ENCODE peak calls at places on chromosomes 12 and 14, in four cellular contexts. One of them, this sample, is unnamed.

GRCh38 chr12:109582636-109583035 is 9.0 kb downstream of the MVK start:
- DNase-seq in WTC11: peak
- DNase-seq in K562: no peak
- DNase-seq in SK-N-SH: peak
- DNase-seq in this sample: no peak

GRCh38 chr12:92674500-92674899 is 28.3 kb upstream of the PLEKHG7 start:
- DNase-seq in WTC11: no peak
- DNase-seq in K562: no peak
- DNase-seq in SK-N-SH: no peak
- DNase-seq in this sample: no peak

GRCh38 chr14:58887931-58888330 is 250.2 kb downstream of the DACT1 start:
- DNase-seq in WTC11: no peak
- DNase-seq in K562: no peak
- DNase-seq in SK-N-SH: no peak
- DNase-seq in this sample: no peak

GRCh38 chr12:108905725-108906124 is 25.8 kb downstream of the DAO start:
- DNase-seq in WTC11: no peak
- DNase-seq in K562: no peak
- DNase-seq in SK-N-SH: no peak
- DNase-seq in this sample: no peak

GRCh38 chr12:109160873-109161272 is 44.5 kb downstream of the ACACB start:
- DNase-seq in WTC11: no peak
- DNase-seq in K562: no peak
- DNase-seq in SK-N-SH: no peak
- DNase-seq in this sample: no peak

GRCh38 chr12:77560714-77561113 is 270.0 kb upstream of the NAV3 start:
- DNase-seq in WTC11: peak
- DNase-seq in K562: no peak
- DNase-seq in SK-N-SH: no peak
- DNase-seq in this sample: no peak

GRCh38 chr12:124568431-124569374 is 1.3 kb upstream of the NCOR2 start:
- DNase-seq in WTC11: peak
- DNase-seq in K562: peak
- DNase-seq in SK-N-SH: peak
- DNase-seq in this sample: peak

GRCh38 chr12:32819424-32819823 is 63.7 kb upstream of the YARS2 start:
- DNase-seq in WTC11: no peak
- DNase-seq in K562: no peak
- DNase-seq in SK-N-SH: no peak
- DNase-seq in this sample: no peak

GRCh38 chr12:109255377-109255776 is 53.7 kb downstream of the FOXN4 start:
- DNase-seq in WTC11: peak
- DNase-seq in K562: no peak
- DNase-seq in SK-N-SH: no peak
- DNase-seq in this sample: no peak

GRCh38 chr12:25151476-25151875 is 43.5 kb downstream of the DNAI7 start:
- DNase-seq in WTC11: no peak
- DNase-seq in K562: no peak
- DNase-seq in SK-N-SH: peak
- DNase-seq in this sample: no peak

GRCh38 chr12:89960607-89961394 is 252.2 kb upstream of the ATP2B1 start:
- DNase-seq in WTC11: no peak
- DNase-seq in K562: no peak
- DNase-seq in SK-N-SH: no peak
- DNase-seq in this sample: no peak

GRCh38 chr12:49888461-49889151 is 15.1 kb downstream of the FAIM2 start:
- DNase-seq in WTC11: no peak
- DNase-seq in K562: no peak
- DNase-seq in SK-N-SH: no peak
- DNase-seq in this sample: no peak

GRCh38 chr12:96502477-96502876 is 13.1 kb downstream of the CFAP54 start:
- DNase-seq in WTC11: no peak
- DNase-seq in K562: no peak
- DNase-seq in SK-N-SH: no peak
- DNase-seq in this sample: peak

GRCh38 chr12:38488866-38489265 is 172.3 kb downstream of the ALG10B start:
- DNase-seq in WTC11: no peak
- DNase-seq in K562: no peak
- DNase-seq in SK-N-SH: no peak
- DNase-seq in this sample: no peak

GRCh38 chr14:50635136-50635535 is 33.0 kb downstream of the SAV1 start:
- DNase-seq in WTC11: no peak
- DNase-seq in K562: no peak
- DNase-seq in SK-N-SH: no peak
- DNase-seq in this sample: no peak

GRCh38 chr12:54227376-54227775 is 38.6 kb upstream of the SMUG1 start:
- DNase-seq in WTC11: no peak
- DNase-seq in K562: peak
- DNase-seq in SK-N-SH: no peak
- DNase-seq in this sample: no peak

GRCh38 chr12:120369476-120370342 is 745 bp upstream of the MSI1 start:
- DNase-seq in WTC11: no peak
- DNase-seq in K562: no peak
- DNase-seq in SK-N-SH: no peak
- DNase-seq in this sample: no peak

GRCh38 chr12:131044760-131045381 is 91.2 kb downstream of the ADGRD1 start:
- DNase-seq in WTC11: no peak
- DNase-seq in K562: no peak
- DNase-seq in SK-N-SH: peak
- DNase-seq in this sample: no peak

GRCh38 chr14:100826371-100827139 is 637 bp downstream of the MEG3 start:
- DNase-seq in WTC11: no peak
- DNase-seq in K562: no peak
- DNase-seq in SK-N-SH: no peak
- DNase-seq in this sample: no peak

GRCh38 chr12:54933381-54933780 is 51.2 kb downstream of the TESPA1 start:
- DNase-seq in WTC11: no peak
- DNase-seq in K562: no peak
- DNase-seq in SK-N-SH: no peak
- DNase-seq in this sample: peak

GRCh38 chr12:9883175-9883574 is 1.9 kb downstream of the KLRF2 start:
- DNase-seq in WTC11: no peak
- DNase-seq in K562: no peak
- DNase-seq in SK-N-SH: no peak
- DNase-seq in this sample: no peak

GRCh38 chr14:24094839-24095195 is 706 bp downstream of the PCK2 start:
- DNase-seq in WTC11: no peak
- DNase-seq in K562: no peak
- DNase-seq in SK-N-SH: no peak
- DNase-seq in this sample: no peak

GRCh38 chr14:95915326-95915725 is 38.7 kb downstream of the TUNAR start:
- DNase-seq in WTC11: peak
- DNase-seq in K562: no peak
- DNase-seq in SK-N-SH: no peak
- DNase-seq in this sample: no peak

GRCh38 chr12:98352218-98352811 is 163.1 kb upstream of the TMPO start:
- DNase-seq in WTC11: no peak
- DNase-seq in K562: no peak
- DNase-seq in SK-N-SH: no peak
- DNase-seq in this sample: no peak

GRCh38 chr14:63922696-63923421 is 70.1 kb downstream of the SYNE2 start:
- DNase-seq in WTC11: no peak
- DNase-seq in K562: no peak
- DNase-seq in SK-N-SH: no peak
- DNase-seq in this sample: no peak

GRCh38 chr12:89707992-89708792 is 446 bp downstream of the ATP2B1 start:
- DNase-seq in WTC11: peak
- DNase-seq in K562: peak
- DNase-seq in SK-N-SH: peak
- DNase-seq in this sample: no peak

GRCh38 chr12:92695577-92695976 is 7.2 kb upstream of the PLEKHG7 start:
- DNase-seq in WTC11: no peak
- DNase-seq in K562: no peak
- DNase-seq in SK-N-SH: no peak
- DNase-seq in this sample: no peak

GRCh38 chr12:89786177-89786810 is 77.7 kb upstream of the ATP2B1 start:
- DNase-seq in WTC11: no peak
- DNase-seq in K562: no peak
- DNase-seq in SK-N-SH: no peak
- DNase-seq in this sample: no peak

GRCh38 chr14:98766818-98767217 is 505.2 kb downstream of the BCL11B start:
- DNase-seq in WTC11: no peak
- DNase-seq in K562: no peak
- DNase-seq in SK-N-SH: no peak
- DNase-seq in this sample: no peak

GRCh38 chr14:61051046-61051445 is 70.0 kb downstream of the SLC38A6 start:
- DNase-seq in WTC11: no peak
- DNase-seq in K562: no peak
- DNase-seq in SK-N-SH: no peak
- DNase-seq in this sample: no peak

GRCh38 chr14:33950320-33951182 is at the start of gene EGLN3:
- DNase-seq in WTC11: peak
- DNase-seq in K562: peak
- DNase-seq in SK-N-SH: peak
- DNase-seq in this sample: no peak

GRCh38 chr12:22064968-22065367 is 18.9 kb downstream of the CMAS start:
- DNase-seq in WTC11: no peak
- DNase-seq in K562: no peak
- DNase-seq in SK-N-SH: no peak
- DNase-seq in this sample: no peak

GRCh38 chr12:110253176-110253575 is 27.9 kb upstream of the ATP2A2 start:
- DNase-seq in WTC11: no peak
- DNase-seq in K562: no peak
- DNase-seq in SK-N-SH: peak
- DNase-seq in this sample: no peak

GRCh38 chr12:53208435-53208834 is 1.4 kb upstream of the ITGB7 start:
- DNase-seq in WTC11: no peak
- DNase-seq in K562: no peak
- DNase-seq in SK-N-SH: no peak
- DNase-seq in this sample: no peak

GRCh38 chr14:94099006-94099405 is 11.5 kb upstream of the IFI27 start:
- DNase-seq in WTC11: no peak
- DNase-seq in K562: no peak
- DNase-seq in SK-N-SH: no peak
- DNase-seq in this sample: no peak

GRCh38 chr14:93089501-93090269 is 26.0 kb downstream of the ITPK1 start:
- DNase-seq in WTC11: no peak
- DNase-seq in K562: no peak
- DNase-seq in SK-N-SH: no peak
- DNase-seq in this sample: no peak

DNA sequence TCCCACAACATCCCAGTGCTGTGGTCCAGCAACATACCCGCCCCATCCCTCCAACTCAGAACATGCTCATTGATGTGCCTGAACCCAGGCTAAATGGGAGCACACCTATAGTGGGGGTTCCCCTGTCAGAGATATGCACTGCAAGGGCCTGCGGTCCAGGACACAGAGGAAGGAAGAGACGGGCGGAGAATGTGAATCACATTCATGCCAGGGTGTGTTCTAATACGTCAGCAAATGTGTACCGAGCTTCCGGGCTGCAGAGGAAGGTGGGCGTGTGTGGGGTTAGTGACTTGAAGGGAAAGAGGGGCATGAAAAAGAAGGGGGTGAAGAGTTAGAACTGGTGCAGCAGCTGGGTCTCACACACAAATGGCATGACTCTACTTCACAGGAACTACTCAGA is 83.7 kb downstream of the DPF3 start:
- DNase-seq in WTC11: no peak
- DNase-seq in K562: no peak
- DNase-seq in SK-N-SH: no peak
- DNase-seq in this sample: no peak
- TF ChIP-seq USF1 in WTC11: no peak
- TF ChIP-seq USF1 in K562: no peak
- TF ChIP-seq USF1 in SK-N-SH: no peak
- TF ChIP-seq USF1 in this sample: no peak

DNA sequence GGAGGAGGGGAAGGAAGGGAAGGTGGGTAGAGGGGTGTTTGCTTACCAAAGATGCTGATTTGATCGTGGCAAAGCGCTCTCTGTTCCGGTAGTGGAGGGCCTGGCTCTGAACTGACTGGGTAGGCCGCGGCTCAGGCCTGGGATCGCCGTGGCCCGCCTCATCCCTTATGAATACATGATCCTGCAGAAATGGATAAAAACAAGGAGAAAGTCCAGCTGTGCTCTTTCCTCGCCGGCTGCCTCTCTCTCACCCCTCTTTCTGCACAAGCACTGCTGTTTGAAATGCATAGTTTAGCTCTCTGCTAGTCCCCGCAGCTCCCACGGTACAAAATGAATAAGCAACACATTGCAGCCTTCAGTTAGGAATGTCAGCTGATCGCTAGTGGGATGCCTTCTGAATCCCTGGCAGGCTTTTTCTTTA is 53.8 kb downstream of the PEBP1 start:
- DNase-seq in WTC11: peak
- DNase-seq in K562: no peak
- DNase-seq in SK-N-SH: peak
- DNase-seq in this sample: no peak
- TF ChIP-seq USF1 in WTC11: no peak
- TF ChIP-seq USF1 in K562: no peak
- TF ChIP-seq USF1 in SK-N-SH: no peak
- TF ChIP-seq USF1 in this sample: no peak

GRCh38 chr14:75519394-75519793 is 2.9 kb upstream of the BATF start:
- DNase-seq in WTC11: no peak
- DNase-seq in K562: no peak
- DNase-seq in SK-N-SH: no peak
- DNase-seq in this sample: no peak
- TF ChIP-seq USF1 in WTC11: no peak
- TF ChIP-seq USF1 in K562: no peak
- TF ChIP-seq USF1 in SK-N-SH: no peak
- TF ChIP-seq USF1 in this sample: no peak

GRCh38 chr12:132194056-132194455 is 49.8 kb downstream of the NOC4L start:
- DNase-seq in WTC11: peak
- DNase-seq in K562: peak
- DNase-seq in SK-N-SH: no peak
- DNase-seq in this sample: no peak
- TF ChIP-seq USF1 in WTC11: no peak
- TF ChIP-seq USF1 in K562: no peak
- TF ChIP-seq USF1 in SK-N-SH: no peak
- TF ChIP-seq USF1 in this sample: no peak

This sample was measured in GM12878.